ENCODE peak calls at places on chromosomes 6 and 20, in ten cellular contexts. One of them, this sample, is unnamed.

GRCh38 chr20:4666001-4666470 is 55.7 kb upstream of the PRND start:
- DNase-seq in stimulated activated CD8-positive, alpha-beta memory T cell treated with anti-CD3 and anti-CD28 coated beads, Interleukin-15, amount 100 ng/mL, for 24 hours: no peak
- DNase-seq in NCI-H2171 treated with DMSO at 0.1 percent for 48 hours: no peak
- DNase-seq in hypothalamus: no peak
- DNase-seq in NCI-H2081 treated with DMSO at 0.1 percent for 48 hours: no peak
- DNase-seq in stomach: no peak
- DNase-seq in upper lobe of left lung: no peak
- DNase-seq in fibroblast of the conjunctiva: peak
- DNase-seq in effector memory CD8-positive, alpha-beta T cell: peak
- DNase-seq in substantia nigra: no peak
- DNase-seq in this sample: no peak

GRCh38 chr6:161701051-161701450 is 427.2 kb upstream of the AGPAT4 start:
- DNase-seq in stomach: no peak
- DNase-seq in effector memory CD8-positive, alpha-beta T cell: no peak
- DNase-seq in NCI-H2081 treated with DMSO at 0.1 percent for 48 hours: no peak
- DNase-seq in NCI-H2171 treated with DMSO at 0.1 percent for 48 hours: no peak
- DNase-seq in upper lobe of left lung: no peak
- DNase-seq in fibroblast of the conjunctiva: no peak
- DNase-seq in substantia nigra: no peak
- DNase-seq in hypothalamus: no peak
- DNase-seq in stimulated activated CD8-positive, alpha-beta memory T cell treated with anti-CD3 and anti-CD28 coated beads, Interleukin-15, amount 100 ng/mL, for 24 hours: no peak
- DNase-seq in this sample: no peak

GRCh38 chr6:12014027-12014872 is 2.1 kb downstream of the HIVEP1 start:
- DNase-seq in hypothalamus: no peak
- DNase-seq in substantia nigra: no peak
- DNase-seq in NCI-H2081 treated with DMSO at 0.1 percent for 48 hours: no peak
- DNase-seq in fibroblast of the conjunctiva: peak
- DNase-seq in NCI-H2171 treated with DMSO at 0.1 percent for 48 hours: no peak
- DNase-seq in stimulated activated CD8-positive, alpha-beta memory T cell treated with anti-CD3 and anti-CD28 coated beads, Interleukin-15, amount 100 ng/mL, for 24 hours: no peak
- DNase-seq in stomach: no peak
- DNase-seq in upper lobe of left lung: no peak
- DNase-seq in effector memory CD8-positive, alpha-beta T cell: no peak
- DNase-seq in this sample: peak

GRCh38 chr6:116022841-116023380 is 37.8 kb downstream of the FRK start:
- DNase-seq in fibroblast of the conjunctiva: peak
- DNase-seq in upper lobe of left lung: no peak
- DNase-seq in hypothalamus: no peak
- DNase-seq in stimulated activated CD8-positive, alpha-beta memory T cell treated with anti-CD3 and anti-CD28 coated beads, Interleukin-15, amount 100 ng/mL, for 24 hours: no peak
- DNase-seq in stomach: no peak
- DNase-seq in NCI-H2171 treated with DMSO at 0.1 percent for 48 hours: no peak
- DNase-seq in effector memory CD8-positive, alpha-beta T cell: no peak
- DNase-seq in NCI-H2081 treated with DMSO at 0.1 percent for 48 hours: no peak
- DNase-seq in substantia nigra: no peak
- DNase-seq in this sample: no peak

GRCh38 chr6:3119040-3119723 is 671 bp downstream of the BPHL start:
- DNase-seq in stimulated activated CD8-positive, alpha-beta memory T cell treated with anti-CD3 and anti-CD28 coated beads, Interleukin-15, amount 100 ng/mL, for 24 hours: no peak
- DNase-seq in NCI-H2171 treated with DMSO at 0.1 percent for 48 hours: peak
- DNase-seq in substantia nigra: no peak
- DNase-seq in NCI-H2081 treated with DMSO at 0.1 percent for 48 hours: no peak
- DNase-seq in upper lobe of left lung: no peak
- DNase-seq in effector memory CD8-positive, alpha-beta T cell: no peak
- DNase-seq in hypothalamus: peak
- DNase-seq in fibroblast of the conjunctiva: no peak
- DNase-seq in stomach: no peak
- DNase-seq in this sample: peak

GRCh38 chr20:23032679-23033078 is 2.4 kb upstream of the SSTR4 start:
- DNase-seq in effector memory CD8-positive, alpha-beta T cell: no peak
- DNase-seq in upper lobe of left lung: no peak
- DNase-seq in NCI-H2081 treated with DMSO at 0.1 percent for 48 hours: no peak
- DNase-seq in NCI-H2171 treated with DMSO at 0.1 percent for 48 hours: no peak
- DNase-seq in fibroblast of the conjunctiva: no peak
- DNase-seq in substantia nigra: no peak
- DNase-seq in stimulated activated CD8-positive, alpha-beta memory T cell treated with anti-CD3 and anti-CD28 coated beads, Interleukin-15, amount 100 ng/mL, for 24 hours: no peak
- DNase-seq in stomach: no peak
- DNase-seq in hypothalamus: no peak
- DNase-seq in this sample: no peak

GRCh38 chr6:15063253-15063853 is 182.5 kb upstream of the JARID2 start:
- DNase-seq in NCI-H2171 treated with DMSO at 0.1 percent for 48 hours: no peak
- DNase-seq in substantia nigra: no peak
- DNase-seq in stimulated activated CD8-positive, alpha-beta memory T cell treated with anti-CD3 and anti-CD28 coated beads, Interleukin-15, amount 100 ng/mL, for 24 hours: no peak
- DNase-seq in hypothalamus: no peak
- DNase-seq in fibroblast of the conjunctiva: no peak
- DNase-seq in effector memory CD8-positive, alpha-beta T cell: no peak
- DNase-seq in stomach: no peak
- DNase-seq in upper lobe of left lung: no peak
- DNase-seq in NCI-H2081 treated with DMSO at 0.1 percent for 48 hours: no peak
- DNase-seq in this sample: peak

GRCh38 chr20:50982372-50982771 is 23.8 kb downstream of the MOCS3 start:
- DNase-seq in stomach: peak
- DNase-seq in stimulated activated CD8-positive, alpha-beta memory T cell treated with anti-CD3 and anti-CD28 coated beads, Interleukin-15, amount 100 ng/mL, for 24 hours: no peak
- DNase-seq in effector memory CD8-positive, alpha-beta T cell: no peak
- DNase-seq in hypothalamus: no peak
- DNase-seq in NCI-H2081 treated with DMSO at 0.1 percent for 48 hours: no peak
- DNase-seq in upper lobe of left lung: no peak
- DNase-seq in substantia nigra: no peak
- DNase-seq in fibroblast of the conjunctiva: peak
- DNase-seq in NCI-H2171 treated with DMSO at 0.1 percent for 48 hours: no peak
- DNase-seq in this sample: peak

GRCh38 chr20:79565-79964 is 7.9 kb upstream of the DEFB125 start:
- DNase-seq in stomach: no peak
- DNase-seq in upper lobe of left lung: no peak
- DNase-seq in NCI-H2171 treated with DMSO at 0.1 percent for 48 hours: no peak
- DNase-seq in substantia nigra: no peak
- DNase-seq in stimulated activated CD8-positive, alpha-beta memory T cell treated with anti-CD3 and anti-CD28 coated beads, Interleukin-15, amount 100 ng/mL, for 24 hours: no peak
- DNase-seq in effector memory CD8-positive, alpha-beta T cell: no peak
- DNase-seq in hypothalamus: no peak
- DNase-seq in NCI-H2081 treated with DMSO at 0.1 percent for 48 hours: no peak
- DNase-seq in fibroblast of the conjunctiva: no peak
- DNase-seq in this sample: no peak

GRCh38 chr20:63594043-63594561 is 20.1 kb upstream of the HELZ2 start:
- DNase-seq in substantia nigra: no peak
- DNase-seq in effector memory CD8-positive, alpha-beta T cell: no peak
- DNase-seq in fibroblast of the conjunctiva: peak
- DNase-seq in stimulated activated CD8-positive, alpha-beta memory T cell treated with anti-CD3 and anti-CD28 coated beads, Interleukin-15, amount 100 ng/mL, for 24 hours: no peak
- DNase-seq in hypothalamus: no peak
- DNase-seq in stomach: no peak
- DNase-seq in NCI-H2081 treated with DMSO at 0.1 percent for 48 hours: no peak
- DNase-seq in NCI-H2171 treated with DMSO at 0.1 percent for 48 hours: no peak
- DNase-seq in upper lobe of left lung: no peak
- DNase-seq in this sample: no peak

GRCh38 chr6:15359335-15359862 is 113.5 kb downstream of the JARID2 start:
- DNase-seq in fibroblast of the conjunctiva: no peak
- DNase-seq in upper lobe of left lung: no peak
- DNase-seq in NCI-H2081 treated with DMSO at 0.1 percent for 48 hours: no peak
- DNase-seq in effector memory CD8-positive, alpha-beta T cell: no peak
- DNase-seq in hypothalamus: no peak
- DNase-seq in stimulated activated CD8-positive, alpha-beta memory T cell treated with anti-CD3 and anti-CD28 coated beads, Interleukin-15, amount 100 ng/mL, for 24 hours: no peak
- DNase-seq in stomach: no peak
- DNase-seq in substantia nigra: no peak
- DNase-seq in NCI-H2171 treated with DMSO at 0.1 percent for 48 hours: peak
- DNase-seq in this sample: peak

GRCh38 chr6:125082931-125083683 is 70.5 kb upstream of the TPD52L1 start:
- DNase-seq in NCI-H2081 treated with DMSO at 0.1 percent for 48 hours: no peak
- DNase-seq in hypothalamus: no peak
- DNase-seq in effector memory CD8-positive, alpha-beta T cell: no peak
- DNase-seq in fibroblast of the conjunctiva: no peak
- DNase-seq in stimulated activated CD8-positive, alpha-beta memory T cell treated with anti-CD3 and anti-CD28 coated beads, Interleukin-15, amount 100 ng/mL, for 24 hours: no peak
- DNase-seq in upper lobe of left lung: no peak
- DNase-seq in stomach: no peak
- DNase-seq in NCI-H2171 treated with DMSO at 0.1 percent for 48 hours: no peak
- DNase-seq in substantia nigra: no peak
- DNase-seq in this sample: peak

GRCh38 chr6:146962332-146962731 is 241.9 kb upstream of the STXBP5 start:
- DNase-seq in fibroblast of the conjunctiva: no peak
- DNase-seq in NCI-H2081 treated with DMSO at 0.1 percent for 48 hours: no peak
- DNase-seq in stimulated activated CD8-positive, alpha-beta memory T cell treated with anti-CD3 and anti-CD28 coated beads, Interleukin-15, amount 100 ng/mL, for 24 hours: no peak
- DNase-seq in substantia nigra: no peak
- DNase-seq in stomach: no peak
- DNase-seq in hypothalamus: no peak
- DNase-seq in upper lobe of left lung: no peak
- DNase-seq in effector memory CD8-positive, alpha-beta T cell: no peak
- DNase-seq in NCI-H2171 treated with DMSO at 0.1 percent for 48 hours: no peak
- DNase-seq in this sample: peak

GRCh38 chr6:90148867-90149266 is 147.8 kb downstream of the BACH2 start:
- DNase-seq in NCI-H2171 treated with DMSO at 0.1 percent for 48 hours: no peak
- DNase-seq in stomach: no peak
- DNase-seq in stimulated activated CD8-positive, alpha-beta memory T cell treated with anti-CD3 and anti-CD28 coated beads, Interleukin-15, amount 100 ng/mL, for 24 hours: no peak
- DNase-seq in NCI-H2081 treated with DMSO at 0.1 percent for 48 hours: no peak
- DNase-seq in fibroblast of the conjunctiva: no peak
- DNase-seq in hypothalamus: no peak
- DNase-seq in upper lobe of left lung: no peak
- DNase-seq in effector memory CD8-positive, alpha-beta T cell: no peak
- DNase-seq in substantia nigra: no peak
- DNase-seq in this sample: no peak

GRCh38 chr6:29737707-29738630 is 14.7 kb downstream of the HLA-F start:
- DNase-seq in upper lobe of left lung: no peak
- DNase-seq in NCI-H2171 treated with DMSO at 0.1 percent for 48 hours: peak
- DNase-seq in fibroblast of the conjunctiva: peak
- DNase-seq in stimulated activated CD8-positive, alpha-beta memory T cell treated with anti-CD3 and anti-CD28 coated beads, Interleukin-15, amount 100 ng/mL, for 24 hours: no peak
- DNase-seq in hypothalamus: peak
- DNase-seq in stomach: peak
- DNase-seq in NCI-H2081 treated with DMSO at 0.1 percent for 48 hours: no peak
- DNase-seq in substantia nigra: peak
- DNase-seq in effector memory CD8-positive, alpha-beta T cell: peak
- DNase-seq in this sample: peak

GRCh38 chr6:10350720-10351119 is 64.2 kb downstream of the TFAP2A start:
- DNase-seq in upper lobe of left lung: no peak
- DNase-seq in hypothalamus: no peak
- DNase-seq in stomach: no peak
- DNase-seq in stimulated activated CD8-positive, alpha-beta memory T cell treated with anti-CD3 and anti-CD28 coated beads, Interleukin-15, amount 100 ng/mL, for 24 hours: no peak
- DNase-seq in NCI-H2081 treated with DMSO at 0.1 percent for 48 hours: no peak
- DNase-seq in substantia nigra: no peak
- DNase-seq in NCI-H2171 treated with DMSO at 0.1 percent for 48 hours: no peak
- DNase-seq in fibroblast of the conjunctiva: no peak
- DNase-seq in effector memory CD8-positive, alpha-beta T cell: no peak
- DNase-seq in this sample: no peak

GRCh38 chr20:2137552-2138201 is 36.0 kb downstream of the STK35 start:
- DNase-seq in hypothalamus: no peak
- DNase-seq in NCI-H2171 treated with DMSO at 0.1 percent for 48 hours: no peak
- DNase-seq in substantia nigra: no peak
- DNase-seq in fibroblast of the conjunctiva: no peak
- DNase-seq in stomach: no peak
- DNase-seq in stimulated activated CD8-positive, alpha-beta memory T cell treated with anti-CD3 and anti-CD28 coated beads, Interleukin-15, amount 100 ng/mL, for 24 hours: no peak
- DNase-seq in upper lobe of left lung: no peak
- DNase-seq in NCI-H2081 treated with DMSO at 0.1 percent for 48 hours: no peak
- DNase-seq in effector memory CD8-positive, alpha-beta T cell: no peak
- DNase-seq in this sample: no peak

GRCh38 chr6:159608961-159609673 is 83.9 kb downstream of the SOD2 start:
- DNase-seq in stimulated activated CD8-positive, alpha-beta memory T cell treated with anti-CD3 and anti-CD28 coated beads, Interleukin-15, amount 100 ng/mL, for 24 hours: no peak
- DNase-seq in NCI-H2171 treated with DMSO at 0.1 percent for 48 hours: no peak
- DNase-seq in NCI-H2081 treated with DMSO at 0.1 percent for 48 hours: no peak
- DNase-seq in fibroblast of the conjunctiva: no peak
- DNase-seq in substantia nigra: no peak
- DNase-seq in upper lobe of left lung: no peak
- DNase-seq in stomach: no peak
- DNase-seq in effector memory CD8-positive, alpha-beta T cell: no peak
- DNase-seq in hypothalamus: no peak
- DNase-seq in this sample: peak